ENCODE peak calls at places on chromosomes 6 and 20, in six cellular contexts. One of them, this sample, is unnamed.

GRCh38 chr6:43714311-43715055 is 26.9 kb upstream of the MRPS18A start:
- DNase-seq in central memory CD4-positive, alpha-beta T cell: no peak
- DNase-seq in COR-L47: no peak
- DNase-seq in SHP77 treated with DMSO at 0.1 percent for 48 hours: no peak
- DNase-seq in pancreas: no peak
- DNase-seq in stimulated activated CD4-positive, alpha-beta T cell treated with anti-CD3 and anti-CD28 coated beads, Interleukin-12 subunit alpha, Interleukin-12 subunit beta, amount 100 ng/mL, for 24 hours: no peak
- DNase-seq in this sample: no peak

GRCh38 chr20:32534661-32535240 is 50.4 kb downstream of the NOL4L start:
- DNase-seq in SHP77 treated with DMSO at 0.1 percent for 48 hours: no peak
- DNase-seq in COR-L47: no peak
- DNase-seq in central memory CD4-positive, alpha-beta T cell: peak
- DNase-seq in stimulated activated CD4-positive, alpha-beta T cell treated with anti-CD3 and anti-CD28 coated beads, Interleukin-12 subunit alpha, Interleukin-12 subunit beta, amount 100 ng/mL, for 24 hours: no peak
- DNase-seq in pancreas: no peak
- DNase-seq in this sample: no peak

GRCh38 chr6:4586469-4586859 is 189.7 kb upstream of the CDYL start:
- DNase-seq in pancreas: no peak
- DNase-seq in COR-L47: no peak
- DNase-seq in SHP77 treated with DMSO at 0.1 percent for 48 hours: no peak
- DNase-seq in central memory CD4-positive, alpha-beta T cell: no peak
- DNase-seq in stimulated activated CD4-positive, alpha-beta T cell treated with anti-CD3 and anti-CD28 coated beads, Interleukin-12 subunit alpha, Interleukin-12 subunit beta, amount 100 ng/mL, for 24 hours: no peak
- DNase-seq in this sample: no peak

GRCh38 chr6:155693573-155694428 is 238.2 kb upstream of the NOX3 start:
- DNase-seq in stimulated activated CD4-positive, alpha-beta T cell treated with anti-CD3 and anti-CD28 coated beads, Interleukin-12 subunit alpha, Interleukin-12 subunit beta, amount 100 ng/mL, for 24 hours: no peak
- DNase-seq in SHP77 treated with DMSO at 0.1 percent for 48 hours: no peak
- DNase-seq in pancreas: no peak
- DNase-seq in COR-L47: peak
- DNase-seq in central memory CD4-positive, alpha-beta T cell: no peak
- DNase-seq in this sample: no peak

GRCh38 chr6:73610444-73611275 is 43.1 kb downstream of the SLC17A5 start:
- DNase-seq in pancreas: no peak
- DNase-seq in COR-L47: no peak
- DNase-seq in stimulated activated CD4-positive, alpha-beta T cell treated with anti-CD3 and anti-CD28 coated beads, Interleukin-12 subunit alpha, Interleukin-12 subunit beta, amount 100 ng/mL, for 24 hours: no peak
- DNase-seq in SHP77 treated with DMSO at 0.1 percent for 48 hours: no peak
- DNase-seq in central memory CD4-positive, alpha-beta T cell: peak
- DNase-seq in this sample: no peak

GRCh38 chr20:57694481-57694880 is 15.3 kb downstream of the PMEPA1 start:
- DNase-seq in SHP77 treated with DMSO at 0.1 percent for 48 hours: no peak
- DNase-seq in COR-L47: no peak
- DNase-seq in stimulated activated CD4-positive, alpha-beta T cell treated with anti-CD3 and anti-CD28 coated beads, Interleukin-12 subunit alpha, Interleukin-12 subunit beta, amount 100 ng/mL, for 24 hours: no peak
- DNase-seq in central memory CD4-positive, alpha-beta T cell: no peak
- DNase-seq in pancreas: no peak
- DNase-seq in this sample: no peak

GRCh38 chr20:31718952-31719643 is 3.6 kb downstream of the BCL2L1 start:
- DNase-seq in pancreas: no peak
- DNase-seq in stimulated activated CD4-positive, alpha-beta T cell treated with anti-CD3 and anti-CD28 coated beads, Interleukin-12 subunit alpha, Interleukin-12 subunit beta, amount 100 ng/mL, for 24 hours: no peak
- DNase-seq in SHP77 treated with DMSO at 0.1 percent for 48 hours: no peak
- DNase-seq in COR-L47: peak
- DNase-seq in central memory CD4-positive, alpha-beta T cell: peak
- DNase-seq in this sample: no peak

GRCh38 chr6:17556014-17556413 is 44.1 kb upstream of the FAM8A1 start:
- DNase-seq in pancreas: no peak
- DNase-seq in SHP77 treated with DMSO at 0.1 percent for 48 hours: no peak
- DNase-seq in central memory CD4-positive, alpha-beta T cell: no peak
- DNase-seq in stimulated activated CD4-positive, alpha-beta T cell treated with anti-CD3 and anti-CD28 coated beads, Interleukin-12 subunit alpha, Interleukin-12 subunit beta, amount 100 ng/mL, for 24 hours: no peak
- DNase-seq in COR-L47: no peak
- DNase-seq in this sample: no peak

GRCh38 chr6:37058084-37058586 is 52.7 kb downstream of the FGD2 start:
- DNase-seq in SHP77 treated with DMSO at 0.1 percent for 48 hours: no peak
- DNase-seq in pancreas: no peak
- DNase-seq in central memory CD4-positive, alpha-beta T cell: no peak
- DNase-seq in stimulated activated CD4-positive, alpha-beta T cell treated with anti-CD3 and anti-CD28 coated beads, Interleukin-12 subunit alpha, Interleukin-12 subunit beta, amount 100 ng/mL, for 24 hours: no peak
- DNase-seq in COR-L47: no peak
- DNase-seq in this sample: no peak

GRCh38 chr6:105179244-105180065 is at the start of gene POPDC3:
- DNase-seq in central memory CD4-positive, alpha-beta T cell: no peak
- DNase-seq in pancreas: peak
- DNase-seq in SHP77 treated with DMSO at 0.1 percent for 48 hours: no peak
- DNase-seq in COR-L47: peak
- DNase-seq in stimulated activated CD4-positive, alpha-beta T cell treated with anti-CD3 and anti-CD28 coated beads, Interleukin-12 subunit alpha, Interleukin-12 subunit beta, amount 100 ng/mL, for 24 hours: no peak
- DNase-seq in this sample: no peak

GRCh38 chr6:146410851-146411595 is 132.6 kb upstream of the RAB32 start:
- DNase-seq in SHP77 treated with DMSO at 0.1 percent for 48 hours: no peak
- DNase-seq in pancreas: no peak
- DNase-seq in central memory CD4-positive, alpha-beta T cell: no peak
- DNase-seq in COR-L47: no peak
- DNase-seq in stimulated activated CD4-positive, alpha-beta T cell treated with anti-CD3 and anti-CD28 coated beads, Interleukin-12 subunit alpha, Interleukin-12 subunit beta, amount 100 ng/mL, for 24 hours: no peak
- DNase-seq in this sample: no peak

GRCh38 chr6:106510090-106510970 is 119.0 kb downstream of the RTN4IP1 start:
- DNase-seq in stimulated activated CD4-positive, alpha-beta T cell treated with anti-CD3 and anti-CD28 coated beads, Interleukin-12 subunit alpha, Interleukin-12 subunit beta, amount 100 ng/mL, for 24 hours: peak
- DNase-seq in pancreas: peak
- DNase-seq in central memory CD4-positive, alpha-beta T cell: peak
- DNase-seq in COR-L47: no peak
- DNase-seq in SHP77 treated with DMSO at 0.1 percent for 48 hours: no peak
- DNase-seq in this sample: no peak

This sample was measured in activated CD4-positive, alpha-beta T cell treated with anti-CD3 and anti-CD28 coated beads for 24 hours.